ENCODE peak calls at places on chromosome 6, in four cellular contexts. S is mesendoderm, B is H1, P is IMR-90. A is an unnamed sample.

GRCh38 chr6:16206595-16207037 is 31.8 kb upstream of the GMPR start:
- DNase-seq in B (no peak), S (peak), P (peak), A (peak)

GRCh38 chr6:10553869-10554268 is 32.7 kb downstream of the GCNT2 start:
- DNase-seq in P (no peak), B (no peak), S (no peak), A (no peak)

GRCh38 chr6:75735491-75736186 is 13.4 kb upstream of the MYO6 start:
- DNase-seq in B (no peak), S (no peak), P (peak), A (no peak)

GRCh38 chr6:6386010-6386409 is 65.5 kb upstream of the F13A1 start:
- DNase-seq in S (no peak), P (no peak), B (no peak), A (no peak)

GRCh38 chr6:14440215-14440890 is 322.8 kb downstream of the CD83 start:
- DNase-seq in S (no peak), P (peak), B (no peak), A (no peak)

GRCh38 chr6:122432816-122433215 is 33.4 kb downstream of the HSF2 start:
- DNase-seq in B (no peak), S (no peak), P (peak), A (no peak)

GRCh38 chr6:87197547-87197946 is 42.2 kb downstream of the ZNF292 start:
- DNase-seq in B (no peak), S (no peak), P (no peak), A (no peak)

GRCh38 chr6:139149383-139149782 is 14.5 kb downstream of the HECA start:
- DNase-seq in S (no peak), P (peak), B (no peak), A (no peak)

GRCh38 chr6:78492351-78493010 is 374.9 kb upstream of the IRAK1BP1 start:
- DNase-seq in P (peak), B (no peak), S (no peak), A (no peak)

GRCh38 chr6:110270166-110270565 is 88.0 kb downstream of the METTL24 start:
- DNase-seq in B (peak), P (peak), S (peak), A (peak)

GRCh38 chr6:166464418-166465400 is 82.0 kb upstream of the MPC1 start:
- DNase-seq in B (no peak), P (no peak), S (no peak), A (no peak)

GRCh38 chr6:7087491-7087979 is 20.2 kb upstream of the RREB1 start:
- DNase-seq in P (no peak), B (no peak), S (no peak), A (no peak)

GRCh38 chr6:166777096-166777630 is 150.1 kb upstream of the RPS6KA2 start:
- DNase-seq in P (no peak), B (no peak), S (no peak), A (no peak)

GRCh38 chr6:5443491-5443890 is 182.2 kb downstream of the FARS2 start:
- DNase-seq in S (no peak), B (no peak), P (no peak), A (no peak)

GRCh38 chr6:7414811-7415210 is 25.2 kb downstream of the RIOK1 start:
- DNase-seq in S (peak), P (peak), B (no peak), A (no peak)

GRCh38 chr6:70363741-70364493 is 49.4 kb upstream of the FAM135A start:
- DNase-seq in S (no peak), P (no peak), B (no peak), A (no peak)

GRCh38 chr6:19759117-19759880 is 77.9 kb upstream of the ID4 start:
- DNase-seq in P (peak), B (no peak), S (no peak), A (no peak)

GRCh38 chr6:81144346-81144745 is 608.1 kb downstream of the TENT5A start:
- DNase-seq in B (no peak), P (peak), S (no peak), A (no peak)

GRCh38 chr6:8029243-8029870 is 34.8 kb downstream of the BLOC1S5 start:
- DNase-seq in P (peak), S (peak), B (no peak), A (no peak)

GRCh38 chr6:82362144-82362543 is 1.5 kb upstream of the TPBG start:
- DNase-seq in B (no peak), P (no peak), S (no peak), A (no peak)

GRCh38 chr6:53090576-53090975 is 25.4 kb downstream of the FBXO9 start:
- DNase-seq in P (peak), B (no peak), S (no peak), A (no peak)

GRCh38 chr6:119158057-119158848 is 79.8 kb upstream of the FAM184A start:
- DNase-seq in P (peak), S (no peak), B (no peak), A (no peak)

GRCh38 chr6:163288066-163288465 is 126.5 kb upstream of the QKI start:
- DNase-seq in B (no peak), S (no peak), P (no peak), A (no peak)

GRCh38 chr6:117493470-117493869 is 11.0 kb downstream of the DCBLD1 start:
- DNase-seq in S (peak), B (no peak), P (no peak), A (no peak)

GRCh38 chr6:100281471-100281878 is 183.2 kb downstream of the SIM1 start:
- DNase-seq in B (no peak), S (peak), P (no peak), A (peak)

DNA sequence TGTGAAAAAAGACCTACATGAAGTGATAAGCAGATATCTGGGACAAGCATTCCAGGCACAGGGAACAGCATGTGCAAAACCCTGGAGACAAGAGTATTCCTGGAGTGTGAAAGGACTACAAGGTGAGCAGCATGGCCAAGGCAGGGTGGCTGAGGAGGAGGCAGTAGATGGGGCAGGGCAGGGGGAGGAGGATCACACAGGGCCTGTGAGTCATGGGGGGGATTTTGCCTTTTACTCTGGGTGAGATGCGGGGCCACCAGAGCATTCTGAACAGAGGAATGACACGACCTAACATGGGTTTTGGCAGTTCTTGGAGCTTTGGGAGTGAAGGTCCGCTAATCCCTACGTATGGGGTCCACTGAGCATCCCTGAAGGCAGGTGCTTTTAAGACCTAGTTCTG is 69.8 kb upstream of the CCN6 start:
- DNase-seq in S (no peak), B (no peak), P (no peak), A (no peak)
- H4K8ac ChIP-seq in S (no peak), B (no peak), P (no peak), A (no peak)

DNA sequence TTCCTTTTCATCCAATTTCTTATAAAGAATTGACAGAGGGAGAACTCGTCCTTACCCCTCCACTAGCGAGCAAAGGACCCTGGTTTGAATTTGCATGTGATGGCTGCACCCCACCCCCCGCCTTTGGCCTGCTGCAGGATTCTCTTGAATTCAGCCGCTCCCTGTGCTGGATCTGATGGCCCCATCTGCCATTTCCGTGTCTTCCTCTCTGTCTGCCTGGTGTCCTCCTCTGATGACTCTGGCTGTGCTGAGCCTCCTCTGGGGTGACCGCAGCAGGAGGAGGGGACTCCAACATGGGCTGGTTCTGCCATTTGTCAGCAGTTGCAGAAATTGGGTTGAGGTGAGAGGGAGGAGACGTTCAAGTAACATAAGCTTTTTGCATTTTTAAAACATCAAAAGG is 188.8 kb downstream of the DLL1 start:
- DNase-seq in B (no peak), P (no peak), S (no peak), A (peak)
- H4K8ac ChIP-seq in B (no peak), P (no peak), S (no peak), A (no peak)

GRCh38 chr6:145055567-145055966 is 679.8 kb downstream of the EPM2A start:
- DNase-seq in S (no peak), P (no peak), B (no peak), A (no peak)
- H4K8ac ChIP-seq in S (no peak), P (no peak), B (no peak), A (no peak)

DNA sequence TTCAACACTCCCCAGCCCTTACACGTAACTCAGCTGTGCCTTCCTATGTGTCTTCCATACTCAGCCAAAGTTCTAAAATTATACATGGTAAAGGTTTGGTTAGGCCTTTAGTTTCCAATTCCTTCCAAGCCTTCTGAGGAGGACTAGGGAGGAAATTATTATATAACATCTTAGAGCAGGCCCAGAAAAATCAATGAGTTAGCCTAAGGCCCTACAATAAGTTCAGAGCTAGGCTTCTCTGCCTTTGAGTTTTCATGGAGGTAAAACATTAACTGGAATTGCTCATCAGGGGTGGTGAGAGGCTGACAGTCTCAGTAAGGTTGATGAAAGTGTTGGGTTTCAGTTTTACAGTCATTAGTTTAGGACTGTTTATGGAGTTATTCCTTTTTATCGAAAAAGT is 286.0 kb downstream of the ADGB start:
- DNase-seq in B (no peak), P (no peak), S (no peak), A (no peak)
- H4K8ac ChIP-seq in B (no peak), P (no peak), S (no peak), A (no peak)

DNA sequence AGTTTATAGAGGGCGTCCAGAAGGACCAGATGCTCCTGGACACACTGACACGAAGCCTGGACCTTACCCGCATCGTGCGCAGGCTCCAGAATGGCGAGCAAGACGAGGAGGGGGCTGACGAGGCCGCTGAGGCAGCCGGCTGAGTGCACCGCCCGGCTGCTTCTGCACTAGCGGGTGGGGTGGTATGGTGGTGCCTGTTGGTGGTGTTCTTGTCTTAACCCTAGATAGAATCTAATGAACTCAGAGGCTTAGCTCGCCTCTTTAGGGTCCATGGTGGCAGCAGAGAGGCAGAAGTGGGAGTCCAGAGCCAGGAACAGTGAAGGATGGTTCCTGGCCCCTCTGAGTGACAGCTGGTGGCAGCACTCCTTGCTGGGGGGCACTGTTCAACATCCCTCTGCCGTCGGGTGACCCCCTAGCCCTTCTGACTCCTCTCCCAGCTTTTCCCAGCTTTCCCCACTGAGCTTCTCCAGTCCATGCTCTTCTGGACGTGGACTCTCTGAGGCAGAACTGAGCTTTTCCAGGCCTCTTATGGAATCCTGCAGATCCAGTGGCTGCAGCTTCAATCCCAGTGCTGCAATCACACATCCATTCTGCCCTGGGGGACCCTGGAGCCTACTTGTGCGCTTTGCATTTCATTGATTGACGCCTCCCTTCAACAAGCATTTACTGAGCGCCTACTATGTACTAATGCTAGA is 6.2 kb downstream of the GUCA1A start:
- DNase-seq in P (no peak), S (no peak), B (no peak), A (no peak)
- H4K8ac ChIP-seq in P (no peak), S (no peak), B (no peak), A (no peak)

DNA sequence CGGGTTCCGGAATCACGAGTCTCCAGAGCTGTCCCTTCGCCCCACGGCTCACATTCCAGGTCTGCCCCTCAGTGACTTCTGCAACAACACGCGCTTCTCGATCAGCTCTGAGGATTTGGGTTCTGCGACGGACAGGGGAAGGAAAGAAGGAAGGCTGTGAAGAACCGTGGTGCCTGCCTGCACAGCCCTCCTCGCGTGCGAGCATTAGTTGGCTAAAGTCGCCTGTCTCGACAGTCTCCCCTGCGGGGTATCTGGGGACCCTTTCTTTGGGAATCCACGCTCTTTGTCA is 23.1 kb downstream of the VPS52 start:
- DNase-seq in P (no peak), S (no peak), B (no peak), A (no peak)
- H4K8ac ChIP-seq in P (peak), S (no peak), B (no peak), A (no peak)

GRCh38 chr6:33692760-33693158 is 18.7 kb downstream of the UQCC2 start:
- DNase-seq in B (no peak), S (no peak), P (peak), A (no peak)

GRCh38 chr6:33691456-33692077 is 19.9 kb downstream of the UQCC2 start:
- DNase-seq in B (no peak), S (no peak), P (no peak), A (no peak)

GRCh38 chr6:33690766-33691165 is 20.7 kb downstream of the UQCC2 start:
- DNase-seq in S (no peak), P (no peak), B (no peak), A (no peak)

GRCh38 chr6:33693186-33694158 is 18.0 kb downstream of the UQCC2 start:
- DNase-seq in P (no peak), B (no peak), S (no peak), A (no peak)

DNA sequence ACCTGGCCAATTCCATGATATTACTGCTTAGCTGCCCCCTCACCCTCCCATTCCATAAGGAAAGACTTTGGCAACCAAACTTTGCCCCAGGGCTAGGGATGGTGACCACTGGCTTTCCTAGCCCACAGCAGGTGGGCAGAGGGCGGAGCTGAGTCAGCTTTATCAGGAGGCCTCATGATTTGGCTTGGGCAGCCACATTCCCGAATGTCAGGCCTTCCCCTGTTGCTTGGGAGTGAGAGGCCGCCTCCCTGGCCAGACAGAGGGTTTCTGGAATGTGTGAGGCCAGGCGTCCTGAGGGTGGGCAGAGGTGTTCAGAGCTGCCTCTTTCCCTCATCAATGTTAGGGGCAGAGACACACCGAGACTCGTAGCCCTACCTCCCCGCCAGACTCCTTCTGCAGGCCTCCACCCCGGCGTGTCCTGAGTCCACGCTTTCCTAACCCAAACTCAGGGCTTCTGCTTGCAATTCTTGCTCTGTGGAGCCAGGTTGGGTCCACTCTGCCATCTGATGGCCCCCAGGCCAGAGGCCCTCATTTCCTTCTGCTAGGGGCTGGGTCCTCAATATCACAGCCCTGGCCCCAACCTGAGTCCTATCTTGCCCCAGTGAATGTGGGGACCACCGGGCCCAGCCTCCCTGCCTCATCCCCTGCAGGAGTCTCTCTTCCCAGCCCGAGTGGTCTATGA is 19.3 kb downstream of the UQCC2 start:
- DNase-seq in P (no peak), B (no peak), S (peak), A (peak)
- H4K8ac ChIP-seq in P (no peak), B (no peak), S (no peak), A (no peak)

A was measured in H9.